ENCODE peak calls at places on chromosomes 3 and 15, in four cellular contexts. B, G, K and W are unnamed samples.

GRCh38 chr3:177597325-177598109 is 400.2 kb upstream of the TBL1XR1 start:
- DNase-seq in G (no peak), K (no peak), B (no peak), W (no peak)

GRCh38 chr3:23697416-23697815 is 108.3 kb upstream of the UBE2E1 start:
- DNase-seq in K (no peak), B (no peak), G (no peak), W (no peak)

GRCh38 chr15:53307952-53308624 is 451.4 kb downstream of the WDR72 start:
- DNase-seq in G (no peak), K (no peak), B (no peak), W (no peak)

GRCh38 chr3:32843504-32844321 is 25.9 kb downstream of the TRIM71 start:
- DNase-seq in B (no peak), G (no peak), K (no peak), W (no peak)

GRCh38 chr3:108404409-108404808 is 106.0 kb downstream of the MYH15 start:
- DNase-seq in B (no peak), K (no peak), G (no peak), W (no peak)

GRCh38 chr3:55885721-55886120 is 398.6 kb upstream of the WNT5A start:
- DNase-seq in K (peak), B (no peak), G (no peak), W (peak)

GRCh38 chr3:178320481-178321352 is 215.5 kb upstream of the KCNMB2 start:
- DNase-seq in K (peak), G (no peak), B (no peak), W (no peak)

GRCh38 chr3:31445701-31446100 is 87.0 kb upstream of the STT3B start:
- DNase-seq in G (no peak), B (no peak), K (no peak), W (no peak)

GRCh38 chr3:154835638-154836037 is 244.5 kb upstream of the MME start:
- DNase-seq in B (no peak), G (no peak), K (no peak), W (no peak)

GRCh38 chr15:101389362-101389761 is 94.3 kb upstream of the SNRPA1 start:
- DNase-seq in G (no peak), B (no peak), K (no peak), W (no peak)

GRCh38 chr3:114450008-114450596 is 156.3 kb downstream of the TIGIT start:
- DNase-seq in K (no peak), B (no peak), G (no peak), W (no peak)

GRCh38 chr15:31235298-31236183 is 91.1 kb upstream of the KLF13 start:
- DNase-seq in B (peak), G (no peak), K (no peak), W (no peak)

GRCh38 chr15:27628486-27628885 is 470.6 kb downstream of the OCA2 start:
- DNase-seq in B (no peak), G (no peak), K (no peak), W (no peak)

GRCh38 chr15:59611277-59612260 is at the start of gene GCNT3:
- DNase-seq in G (no peak), K (peak), B (no peak), W (peak)

GRCh38 chr3:197746214-197746613 is 3.5 kb upstream of the FYTTD1 start:
- DNase-seq in K (no peak), G (no peak), B (peak), W (no peak)

GRCh38 chr3:59456852-59457485 is 407.1 kb upstream of the CFAP20DC start:
- DNase-seq in G (peak), K (no peak), B (no peak), W (no peak)

GRCh38 chr3:16362781-16363180 is 97.8 kb downstream of the OXNAD1 start:
- DNase-seq in G (no peak), B (no peak), K (no peak), W (no peak)

GRCh38 chr15:78192826-78193594 is 41.4 kb downstream of the ACSBG1 start:
- DNase-seq in B (no peak), G (no peak), K (no peak), W (no peak)

GRCh38 chr3:64456674-64457073 is 231.1 kb downstream of the ADAMTS9 start:
- DNase-seq in K (no peak), B (no peak), G (no peak), W (no peak)

GRCh38 chr3:139455855-139456254 is 20.5 kb downstream of the RBP2 start:
- DNase-seq in B (peak), K (peak), G (no peak), W (no peak)

GRCh38 chr15:75891895-75892294 is 11.8 kb upstream of the FBXO22 start:
- DNase-seq in K (peak), B (no peak), G (no peak), W (no peak)

GRCh38 chr15:35880896-35881295 is 334.9 kb upstream of the DPH6 start:
- DNase-seq in K (no peak), G (no peak), B (no peak), W (no peak)

GRCh38 chr3:161567962-161568361 is 71.4 kb downstream of the OTOL1 start:
- DNase-seq in B (no peak), G (no peak), K (no peak), W (no peak)

GRCh38 chr15:94792166-94792565 is 560.8 kb downstream of the MCTP2 start:
- DNase-seq in K (no peak), G (no peak), B (no peak), W (no peak)

GRCh38 chr3:14890470-14890869 is 56.9 kb upstream of the NR2C2 start:
- DNase-seq in K (peak), G (no peak), B (no peak), W (no peak)

GRCh38 chr3:113534365-113534764 is 2.0 kb downstream of the SIDT1 start:
- DNase-seq in K (no peak), B (no peak), G (no peak), W (no peak)

GRCh38 chr15:31197497-31198414 is 96.2 kb upstream of the TRPM1 start:
- DNase-seq in B (peak), K (no peak), G (peak), W (no peak)